ENCODE peak calls at places on chromosomes 12 and 14, in seven cellular contexts. One of them, this sample, is unnamed.

GRCh38 chr12:116654216-116654743 is 83.6 kb downstream of the SPRING1 start:
- DNase-seq in mucosa of descending colon: no peak
- DNase-seq in astrocyte of the spinal cord: no peak
- DNase-seq in progenitor cell of endocrine pancreas: no peak
- DNase-seq in MM.1S: no peak
- DNase-seq in WTC11: no peak
- DNase-seq in heart left ventricle: no peak
- DNase-seq in this sample: no peak

GRCh38 chr12:92224685-92225331 is 79.2 kb upstream of the BTG1 start:
- DNase-seq in mucosa of descending colon: no peak
- DNase-seq in astrocyte of the spinal cord: peak
- DNase-seq in progenitor cell of endocrine pancreas: no peak
- DNase-seq in MM.1S: no peak
- DNase-seq in WTC11: no peak
- DNase-seq in heart left ventricle: no peak
- DNase-seq in this sample: no peak

GRCh38 chr14:79732911-79733310 is 478.4 kb downstream of the DIO2 start:
- DNase-seq in mucosa of descending colon: no peak
- DNase-seq in astrocyte of the spinal cord: peak
- DNase-seq in progenitor cell of endocrine pancreas: no peak
- DNase-seq in MM.1S: no peak
- DNase-seq in WTC11: no peak
- DNase-seq in heart left ventricle: no peak
- DNase-seq in this sample: no peak

GRCh38 chr12:27840229-27840999 is 60.4 kb upstream of the MANSC4 start:
- DNase-seq in mucosa of descending colon: no peak
- DNase-seq in astrocyte of the spinal cord: no peak
- DNase-seq in progenitor cell of endocrine pancreas: no peak
- DNase-seq in MM.1S: peak
- DNase-seq in WTC11: no peak
- DNase-seq in heart left ventricle: no peak
- DNase-seq in this sample: no peak

GRCh38 chr14:53108292-53108937 is 44.7 kb downstream of the DDHD1 start:
- DNase-seq in mucosa of descending colon: no peak
- DNase-seq in astrocyte of the spinal cord: no peak
- DNase-seq in progenitor cell of endocrine pancreas: no peak
- DNase-seq in MM.1S: no peak
- DNase-seq in WTC11: no peak
- DNase-seq in heart left ventricle: no peak
- DNase-seq in this sample: no peak

GRCh38 chr12:31118347-31118830 is 44.7 kb downstream of the DDX11 start:
- DNase-seq in mucosa of descending colon: no peak
- DNase-seq in astrocyte of the spinal cord: no peak
- DNase-seq in progenitor cell of endocrine pancreas: no peak
- DNase-seq in MM.1S: no peak
- DNase-seq in WTC11: peak
- DNase-seq in heart left ventricle: no peak
- DNase-seq in this sample: no peak

GRCh38 chr12:106780010-106780625 is 5.6 kb downstream of the RIC8B start:
- DNase-seq in mucosa of descending colon: no peak
- DNase-seq in astrocyte of the spinal cord: no peak
- DNase-seq in progenitor cell of endocrine pancreas: no peak
- DNase-seq in MM.1S: no peak
- DNase-seq in WTC11: no peak
- DNase-seq in heart left ventricle: no peak
- DNase-seq in this sample: no peak

GRCh38 chr12:28023156-28023887 is 50.8 kb upstream of the PTHLH start:
- DNase-seq in mucosa of descending colon: no peak
- DNase-seq in astrocyte of the spinal cord: peak
- DNase-seq in progenitor cell of endocrine pancreas: no peak
- DNase-seq in MM.1S: no peak
- DNase-seq in WTC11: no peak
- DNase-seq in heart left ventricle: no peak
- DNase-seq in this sample: no peak

GRCh38 chr12:96989916-96990315 is 82.9 kb downstream of the NEDD1 start:
- DNase-seq in mucosa of descending colon: no peak
- DNase-seq in astrocyte of the spinal cord: peak
- DNase-seq in progenitor cell of endocrine pancreas: no peak
- DNase-seq in MM.1S: peak
- DNase-seq in WTC11: peak
- DNase-seq in heart left ventricle: no peak
- DNase-seq in this sample: peak

GRCh38 chr14:20400965-20401593 is 12.2 kb downstream of the TEP1 start:
- DNase-seq in mucosa of descending colon: no peak
- DNase-seq in astrocyte of the spinal cord: no peak
- DNase-seq in progenitor cell of endocrine pancreas: no peak
- DNase-seq in MM.1S: peak
- DNase-seq in WTC11: no peak
- DNase-seq in heart left ventricle: no peak
- DNase-seq in this sample: no peak

GRCh38 chr14:79596531-79596930 is 614.8 kb downstream of the DIO2 start:
- DNase-seq in mucosa of descending colon: no peak
- DNase-seq in astrocyte of the spinal cord: peak
- DNase-seq in progenitor cell of endocrine pancreas: no peak
- DNase-seq in MM.1S: no peak
- DNase-seq in WTC11: no peak
- DNase-seq in heart left ventricle: no peak
- DNase-seq in this sample: no peak

GRCh38 chr14:95770777-95771176 is 56.9 kb upstream of the TCL1A start:
- DNase-seq in mucosa of descending colon: peak
- DNase-seq in astrocyte of the spinal cord: no peak
- DNase-seq in progenitor cell of endocrine pancreas: no peak
- DNase-seq in MM.1S: no peak
- DNase-seq in WTC11: no peak
- DNase-seq in heart left ventricle: no peak
- DNase-seq in this sample: no peak

GRCh38 chr12:79420146-79420618 is 270.6 kb downstream of the PAWR start:
- DNase-seq in mucosa of descending colon: peak
- DNase-seq in astrocyte of the spinal cord: peak
- DNase-seq in progenitor cell of endocrine pancreas: no peak
- DNase-seq in MM.1S: peak
- DNase-seq in WTC11: no peak
- DNase-seq in heart left ventricle: no peak
- DNase-seq in this sample: no peak

GRCh38 chr14:23097786-23098185 is 2.5 kb downstream of the C14orf119 start:
- DNase-seq in mucosa of descending colon: no peak
- DNase-seq in astrocyte of the spinal cord: no peak
- DNase-seq in progenitor cell of endocrine pancreas: no peak
- DNase-seq in MM.1S: no peak
- DNase-seq in WTC11: no peak
- DNase-seq in heart left ventricle: no peak
- DNase-seq in this sample: no peak

GRCh38 chr14:70032447-70032846 is 153.2 kb downstream of the SMOC1 start:
- DNase-seq in mucosa of descending colon: no peak
- DNase-seq in astrocyte of the spinal cord: no peak
- DNase-seq in progenitor cell of endocrine pancreas: no peak
- DNase-seq in MM.1S: no peak
- DNase-seq in WTC11: peak
- DNase-seq in heart left ventricle: no peak
- DNase-seq in this sample: no peak

GRCh38 chr12:10153271-10154144 is 18.4 kb downstream of the OLR1 start:
- DNase-seq in mucosa of descending colon: peak
- DNase-seq in astrocyte of the spinal cord: peak
- DNase-seq in progenitor cell of endocrine pancreas: peak
- DNase-seq in MM.1S: peak
- DNase-seq in WTC11: peak
- DNase-seq in heart left ventricle: peak
- DNase-seq in this sample: no peak

GRCh38 chr14:64760916-64761315 is 56.7 kb downstream of the PLEKHG3 start:
- DNase-seq in mucosa of descending colon: no peak
- DNase-seq in astrocyte of the spinal cord: no peak
- DNase-seq in progenitor cell of endocrine pancreas: no peak
- DNase-seq in MM.1S: no peak
- DNase-seq in WTC11: no peak
- DNase-seq in heart left ventricle: no peak
- DNase-seq in this sample: no peak

GRCh38 chr12:94941440-94941862 is 62.0 kb downstream of the NDUFA12 start:
- DNase-seq in mucosa of descending colon: peak
- DNase-seq in astrocyte of the spinal cord: peak
- DNase-seq in progenitor cell of endocrine pancreas: no peak
- DNase-seq in MM.1S: no peak
- DNase-seq in WTC11: no peak
- DNase-seq in heart left ventricle: peak
- DNase-seq in this sample: peak

GRCh38 chr12:108768591-108769500 is 37.5 kb upstream of the CORO1C start:
- DNase-seq in mucosa of descending colon: peak
- DNase-seq in astrocyte of the spinal cord: no peak
- DNase-seq in progenitor cell of endocrine pancreas: peak
- DNase-seq in MM.1S: peak
- DNase-seq in WTC11: peak
- DNase-seq in heart left ventricle: peak
- DNase-seq in this sample: no peak

GRCh38 chr12:100926669-100927248 is 132.2 kb downstream of the ANO4 start:
- DNase-seq in mucosa of descending colon: peak
- DNase-seq in astrocyte of the spinal cord: peak
- DNase-seq in progenitor cell of endocrine pancreas: peak
- DNase-seq in MM.1S: no peak
- DNase-seq in WTC11: peak
- DNase-seq in heart left ventricle: no peak
- DNase-seq in this sample: no peak

GRCh38 chr14:103628684-103629502 is at the start of gene KLC1:
- DNase-seq in mucosa of descending colon: peak
- DNase-seq in astrocyte of the spinal cord: peak
- DNase-seq in progenitor cell of endocrine pancreas: peak
- DNase-seq in MM.1S: peak
- DNase-seq in WTC11: peak
- DNase-seq in heart left ventricle: peak
- DNase-seq in this sample: no peak

GRCh38 chr12:50302686-50303085 is 19.4 kb upstream of the LIMA1 start:
- DNase-seq in mucosa of descending colon: no peak
- DNase-seq in astrocyte of the spinal cord: no peak
- DNase-seq in progenitor cell of endocrine pancreas: no peak
- DNase-seq in MM.1S: no peak
- DNase-seq in WTC11: no peak
- DNase-seq in heart left ventricle: no peak
- DNase-seq in this sample: no peak

GRCh38 chr14:80787876-80788275 is 153.7 kb downstream of the CEP128 start:
- DNase-seq in mucosa of descending colon: no peak
- DNase-seq in astrocyte of the spinal cord: no peak
- DNase-seq in progenitor cell of endocrine pancreas: no peak
- DNase-seq in MM.1S: no peak
- DNase-seq in WTC11: no peak
- DNase-seq in heart left ventricle: no peak
- DNase-seq in this sample: no peak

GRCh38 chr14:57478050-57478449 is 15.6 kb downstream of the CCDC198 start:
- DNase-seq in mucosa of descending colon: no peak
- DNase-seq in astrocyte of the spinal cord: no peak
- DNase-seq in progenitor cell of endocrine pancreas: no peak
- DNase-seq in MM.1S: no peak
- DNase-seq in WTC11: no peak
- DNase-seq in heart left ventricle: no peak
- DNase-seq in this sample: no peak

GRCh38 chr12:47744005-47744651 is 14.6 kb downstream of the RAPGEF3 start:
- DNase-seq in mucosa of descending colon: peak
- DNase-seq in astrocyte of the spinal cord: no peak
- DNase-seq in progenitor cell of endocrine pancreas: peak
- DNase-seq in MM.1S: peak
- DNase-seq in WTC11: peak
- DNase-seq in heart left ventricle: peak
- DNase-seq in this sample: no peak

DNA sequence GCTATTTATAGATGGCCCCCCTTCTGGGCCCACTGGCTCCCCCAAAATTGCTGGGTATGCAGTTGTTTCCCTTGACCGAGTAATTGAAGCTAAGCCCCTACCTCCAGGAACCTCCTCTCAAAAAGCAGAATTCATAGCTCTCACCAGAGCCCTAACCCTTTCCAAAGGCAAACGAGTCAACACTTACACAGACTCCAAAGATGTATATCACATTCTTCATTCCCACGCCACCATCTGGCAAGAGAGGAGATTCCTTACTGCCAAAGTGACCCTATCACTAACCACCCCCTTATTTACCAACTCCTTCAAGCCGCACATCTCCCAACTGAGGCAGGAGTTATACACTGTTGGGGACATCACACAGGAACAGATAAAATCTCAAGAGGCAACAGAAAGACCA is 66.8 kb downstream of the MOK start:
- DNase-seq in mucosa of descending colon: no peak
- DNase-seq in astrocyte of the spinal cord: no peak
- DNase-seq in progenitor cell of endocrine pancreas: no peak
- DNase-seq in MM.1S: no peak
- DNase-seq in WTC11: no peak
- DNase-seq in heart left ventricle: no peak
- DNase-seq in this sample: no peak
- TF ChIP-seq CTCF in mucosa of descending colon: no peak
- TF ChIP-seq CTCF in astrocyte of the spinal cord: no peak
- TF ChIP-seq CTCF in progenitor cell of endocrine pancreas: no peak
- TF ChIP-seq CTCF in MM.1S: no peak
- TF ChIP-seq CTCF in WTC11: no peak
- TF ChIP-seq CTCF in heart left ventricle: no peak
- TF ChIP-seq CTCF in this sample: no peak

GRCh38 chr12:102883204-102883799 is 33.7 kb downstream of the PAH start:
- DNase-seq in mucosa of descending colon: peak
- DNase-seq in astrocyte of the spinal cord: peak
- DNase-seq in progenitor cell of endocrine pancreas: peak
- DNase-seq in MM.1S: peak
- DNase-seq in WTC11: peak
- DNase-seq in heart left ventricle: peak
- DNase-seq in this sample: no peak

GRCh38 chr12:102874819-102875218 is 42.2 kb downstream of the PAH start:
- DNase-seq in mucosa of descending colon: no peak
- DNase-seq in astrocyte of the spinal cord: no peak
- DNase-seq in progenitor cell of endocrine pancreas: no peak
- DNase-seq in MM.1S: no peak
- DNase-seq in WTC11: no peak
- DNase-seq in heart left ventricle: no peak
- DNase-seq in this sample: no peak

GRCh38 chr12:102876883-102877282 is 40.2 kb downstream of the PAH start:
- DNase-seq in mucosa of descending colon: no peak
- DNase-seq in astrocyte of the spinal cord: no peak
- DNase-seq in progenitor cell of endocrine pancreas: no peak
- DNase-seq in MM.1S: no peak
- DNase-seq in WTC11: peak
- DNase-seq in heart left ventricle: no peak
- DNase-seq in this sample: no peak

GRCh38 chr12:102880783-102881182 is 36.3 kb downstream of the PAH start:
- DNase-seq in mucosa of descending colon: no peak
- DNase-seq in astrocyte of the spinal cord: no peak
- DNase-seq in progenitor cell of endocrine pancreas: no peak
- DNase-seq in MM.1S: no peak
- DNase-seq in WTC11: no peak
- DNase-seq in heart left ventricle: no peak
- DNase-seq in this sample: no peak

GRCh38 chr12:102879144-102879763 is 37.8 kb downstream of the PAH start:
- DNase-seq in mucosa of descending colon: peak
- DNase-seq in astrocyte of the spinal cord: no peak
- DNase-seq in progenitor cell of endocrine pancreas: no peak
- DNase-seq in MM.1S: peak
- DNase-seq in WTC11: peak
- DNase-seq in heart left ventricle: no peak
- DNase-seq in this sample: peak
- TF ChIP-seq CTCF in mucosa of descending colon: no peak
- TF ChIP-seq CTCF in astrocyte of the spinal cord: no peak
- TF ChIP-seq CTCF in progenitor cell of endocrine pancreas: peak
- TF ChIP-seq CTCF in MM.1S: peak
- TF ChIP-seq CTCF in WTC11: peak
- TF ChIP-seq CTCF in heart left ventricle: peak
- TF ChIP-seq CTCF in this sample: peak

GRCh38 chr12:131850856-131851559 is 22.8 kb downstream of the MMP17 start:
- DNase-seq in mucosa of descending colon: no peak
- DNase-seq in astrocyte of the spinal cord: no peak
- DNase-seq in progenitor cell of endocrine pancreas: no peak
- DNase-seq in MM.1S: no peak
- DNase-seq in WTC11: peak
- DNase-seq in heart left ventricle: peak
- DNase-seq in this sample: no peak
- TF ChIP-seq CTCF in mucosa of descending colon: no peak
- TF ChIP-seq CTCF in astrocyte of the spinal cord: peak
- TF ChIP-seq CTCF in progenitor cell of endocrine pancreas: peak
- TF ChIP-seq CTCF in MM.1S: no peak
- TF ChIP-seq CTCF in WTC11: peak
- TF ChIP-seq CTCF in heart left ventricle: peak
- TF ChIP-seq CTCF in this sample: peak

GRCh38 chr12:104669057-104669770 is 212.5 kb downstream of the CHST11 start:
- DNase-seq in mucosa of descending colon: peak
- DNase-seq in astrocyte of the spinal cord: peak
- DNase-seq in progenitor cell of endocrine pancreas: peak
- DNase-seq in MM.1S: no peak
- DNase-seq in WTC11: no peak
- DNase-seq in heart left ventricle: peak
- DNase-seq in this sample: no peak
- TF ChIP-seq CTCF in mucosa of descending colon: no peak
- TF ChIP-seq CTCF in astrocyte of the spinal cord: peak
- TF ChIP-seq CTCF in progenitor cell of endocrine pancreas: no peak
- TF ChIP-seq CTCF in MM.1S: no peak
- TF ChIP-seq CTCF in WTC11: no peak
- TF ChIP-seq CTCF in heart left ventricle: peak
- TF ChIP-seq CTCF in this sample: no peak

This sample was measured in GM12864.